ENCODE peak calls at places on chromosomes 1 and 21, in seven cellular contexts. H, P, I, W, J, K and M are unnamed samples.

GRCh38 chr21:15617968-15618367 is 111.8 kb upstream of the USP25 start:
- DNase-seq in I (peak), W (no peak), K (no peak), H (no peak), P (peak), J (no peak), M (peak)

GRCh38 chr1:40820911-40821693 is 37.5 kb downstream of the KCNQ4 start:
- DNase-seq in W (no peak), K (no peak), P (no peak), H (peak), J (no peak), I (no peak), M (no peak)

GRCh38 chr1:199859525-199859924 is 168.0 kb upstream of the NR5A2 start:
- DNase-seq in W (no peak), K (no peak), P (peak), J (no peak), H (peak), I (peak), M (no peak)

GRCh38 chr1:161702250-161702649 is 4.8 kb upstream of the FCRLA start:
- DNase-seq in W (no peak), P (no peak), H (no peak), K (no peak), J (no peak), I (no peak), M (no peak)

GRCh38 chr1:38117444-38117887 is 70.9 kb upstream of the POU3F1 start:
- DNase-seq in W (no peak), K (no peak), I (no peak), J (no peak), P (no peak), H (peak), M (no peak)

GRCh38 chr1:78760858-78761257 is 111.2 kb downstream of the IFI44 start:
- DNase-seq in J (no peak), I (peak), K (no peak), W (no peak), P (no peak), H (no peak), M (no peak)

GRCh38 chr1:43849670-43850069 is 83.9 kb upstream of the ARTN start:
- DNase-seq in J (no peak), I (no peak), W (no peak), K (no peak), H (no peak), P (no peak), M (no peak)

GRCh38 chr1:97144527-97144926 is 422.9 kb downstream of the PTBP2 start:
- DNase-seq in P (peak), H (no peak), K (no peak), J (no peak), W (no peak), I (peak), M (no peak)

GRCh38 chr1:198157847-198158765 is 1.3 kb downstream of the NEK7 start:
- DNase-seq in K (no peak), J (no peak), H (peak), I (no peak), W (no peak), P (peak), M (peak)

GRCh38 chr1:7229696-7230095 is 444.4 kb downstream of the CAMTA1 start:
- DNase-seq in J (no peak), W (no peak), K (no peak), I (no peak), P (peak), H (no peak), M (no peak)

GRCh38 chr1:230972855-230973271 is 5.8 kb downstream of the TTC13 start:
- DNase-seq in W (no peak), J (no peak), H (no peak), K (no peak), I (no peak), P (no peak), M (no peak)

GRCh38 chr1:154730986-154731489 is 123.1 kb upstream of the ADAR start:
- DNase-seq in W (no peak), K (no peak), P (peak), H (no peak), I (no peak), J (no peak), M (no peak)

GRCh38 chr1:218374972-218375371 is 29.8 kb downstream of the TGFB2 start:
- DNase-seq in W (no peak), J (no peak), H (no peak), P (peak), I (no peak), K (no peak), M (no peak)

GRCh38 chr1:72623299-72623708 is 341.0 kb upstream of the NEGR1 start:
- DNase-seq in J (no peak), K (peak), P (peak), W (no peak), I (no peak), H (peak), M (peak)

GRCh38 chr1:218361298-218362065 is 16.3 kb downstream of the TGFB2 start:
- DNase-seq in H (peak), P (peak), K (no peak), W (no peak), J (no peak), I (peak), M (no peak)

GRCh38 chr1:236345728-236346127 is 48.4 kb upstream of the EDARADD start:
- DNase-seq in J (no peak), K (no peak), H (no peak), I (peak), P (no peak), W (no peak), M (no peak)

GRCh38 chr1:183012301-183012994 is 10.8 kb upstream of the LAMC1 start:
- DNase-seq in J (no peak), K (no peak), W (no peak), I (no peak), H (no peak), P (no peak), M (no peak)

GRCh38 chr1:155801149-155801548 is 55.9 kb downstream of the GON4L start:
- DNase-seq in P (peak), W (no peak), I (peak), H (no peak), J (no peak), K (no peak), M (no peak)

GRCh38 chr1:109628540-109629321 is 9.1 kb downstream of the AMPD2 start:
- DNase-seq in I (no peak), K (no peak), P (peak), H (no peak), J (no peak), W (no peak), M (no peak)

GRCh38 chr1:80731241-80731894 is 1069.4 kb upstream of the ADGRL2 start:
- DNase-seq in J (no peak), I (no peak), K (no peak), W (peak), H (no peak), P (no peak), M (no peak)

GRCh38 chr21:33127154-33127893 is 57.4 kb downstream of the OLIG1 start:
- DNase-seq in H (peak), K (peak), P (peak), J (peak), W (peak), I (peak), M (peak)

GRCh38 chr1:225146478-225146877 is 217.0 kb downstream of the DNAH14 start:
- DNase-seq in P (no peak), W (no peak), J (no peak), H (no peak), K (no peak), I (no peak), M (no peak)